ENCODE peak calls at places on chromosomes 6 and 20, in five cellular contexts. S is esophagus muscularis mucosa, F is ovary, T is A549, Q is suprapubic skin. I is an unnamed sample.
A peak's percentile ranks its signal among the peaks of the same experiment; 100 is the strongest.

GRCh38 chr6:52077961-52078613 is 9.3 kb downstream of the PKHD1 start:
- DNase-seq in F (no peak), Q (no peak), T (no peak), S (no peak), I (no peak)

GRCh38 chr6:144064402-144064830 is 31.0 kb downstream of the SF3B5 start:
- DNase-seq in S (no peak), F (no peak), Q (no peak), T (no peak), I (peak; percentile 34)

GRCh38 chr6:135087803-135088202 is 33.2 kb upstream of the HBS1L start:
- DNase-seq in T (no peak), S (no peak), F (no peak), Q (no peak), I (no peak)

GRCh38 chr6:49499623-49500022 is at the start of gene GLYATL3:
- DNase-seq in S (no peak), T (no peak), Q (no peak), F (no peak), I (no peak)

GRCh38 chr6:109406196-109406595 is 23.9 kb upstream of the CD164 start:
- DNase-seq in S (no peak), F (no peak), Q (no peak), T (no peak), I (no peak)

GRCh38 chr20:51129201-51129671 is 106.3 kb upstream of the KCNG1 start:
- DNase-seq in Q (no peak), F (no peak), T (no peak), S (no peak), I (no peak)

GRCh38 chr6:33609444-33610034 is 11.6 kb upstream of the ITPR3 start:
- DNase-seq in Q (peak; percentile 86), S (no peak), F (no peak), T (no peak), I (peak; percentile 50)

GRCh38 chr20:834151-834747 is 734 bp downstream of the FAM110A start:
- DNase-seq in S (no peak), Q (no peak), F (no peak), T (no peak), I (no peak)

GRCh38 chr20:33433465-33433864 is 10.1 kb downstream of the SNTA1 start:
- DNase-seq in T (no peak), F (no peak), S (no peak), Q (no peak), I (peak; percentile 59)

GRCh38 chr20:50337521-50338466 is 147.2 kb downstream of the CEBPB start:
- DNase-seq in S (no peak), T (no peak), F (no peak), Q (no peak), I (no peak)

GRCh38 chr6:158648682-158649131 is 1.1 kb upstream of the SYTL3 start:
- DNase-seq in T (no peak), S (peak; percentile 87), Q (no peak), F (no peak), I (peak; percentile 7)

GRCh38 chr6:73742433-73742832 is 46.4 kb downstream of the CD109 start:
- DNase-seq in Q (no peak), F (no peak), S (no peak), T (no peak), I (no peak)

GRCh38 chr20:47318596-47319516 is 37.6 kb downstream of the ZMYND8 start:
- DNase-seq in T (peak; percentile 49), Q (peak; percentile 92), S (peak; percentile 97), F (peak; percentile 83), I (peak; percentile 85)

GRCh38 chr20:32368323-32368722 is 10.2 kb downstream of the ASXL1 start:
- DNase-seq in T (no peak), F (no peak), S (no peak), Q (no peak), I (no peak)

GRCh38 chr6:88975369-88975768 is 12.0 kb upstream of the RNGTT start:
- DNase-seq in F (no peak), T (no peak), Q (no peak), S (no peak), I (no peak)

GRCh38 chr6:26020983-26021349 is 58.4 kb downstream of the TRIM38 start:
- DNase-seq in T (no peak), Q (no peak), F (peak; percentile 55), S (no peak), I (peak; percentile 64)

GRCh38 chr6:105994522-105995402 is 91.4 kb upstream of the PRDM1 start:
- DNase-seq in F (peak; percentile 59), T (peak; percentile 40), S (no peak), Q (peak; percentile 89), I (peak; percentile 57)

GRCh38 chr6:159693128-159693893 is at the start of gene SOD2:
- DNase-seq in S (peak; percentile 97), F (peak; percentile 82), T (peak; percentile 62), Q (peak; percentile 93), I (peak; percentile 89)

GRCh38 chr6:154485784-154486183 is 24.7 kb downstream of the CNKSR3 start:
- DNase-seq in F (no peak), Q (no peak), S (no peak), T (no peak), I (no peak)

GRCh38 chr6:36075656-36076055 is 48.0 kb downstream of the MAPK14 start:
- DNase-seq in F (no peak), S (no peak), T (peak; percentile 21), Q (no peak), I (no peak)

GRCh38 chr6:4612636-4613171 is 163.5 kb upstream of the CDYL start:
- DNase-seq in F (no peak), T (no peak), Q (no peak), S (no peak), I (no peak)

GRCh38 chr20:10986586-10986985 is 312.8 kb upstream of the JAG1 start:
- DNase-seq in Q (no peak), F (no peak), S (peak; percentile 84), T (no peak), I (no peak)

GRCh38 chr6:5214570-5215052 is 46.1 kb downstream of the LYRM4 start:
- DNase-seq in Q (no peak), S (no peak), T (no peak), F (no peak), I (no peak)

GRCh38 chr6:99458319-99458718 is 33.2 kb upstream of the PNISR start:
- DNase-seq in F (no peak), Q (no peak), S (no peak), T (no peak), I (no peak)

GRCh38 chr6:90383212-90383611 is 86.6 kb upstream of the BACH2 start:
- DNase-seq in Q (no peak), F (no peak), T (no peak), S (no peak), I (no peak)

GRCh38 chr20:32435449-32436107 is 77.4 kb downstream of the ASXL1 start:
- DNase-seq in Q (no peak), T (no peak), F (no peak), S (peak; percentile 55), I (no peak)

GRCh38 chr6:71294121-71294523 is 5.5 kb downstream of the OGFRL1 start:
- DNase-seq in T (no peak), F (no peak), Q (no peak), S (no peak), I (no peak)

GRCh38 chr6:138109042-138109997 is 2.1 kb upstream of the PERP start:
- DNase-seq in T (peak; percentile 40), S (no peak), Q (peak; percentile 85), F (peak; percentile 32), I (peak; percentile 85)

GRCh38 chr6:4466769-4467480 is 309.3 kb upstream of the CDYL start:
- DNase-seq in T (no peak), Q (no peak), F (no peak), S (no peak), I (no peak)

GRCh38 chr20:47620808-47621805 is 119.4 kb downstream of the NCOA3 start:
- DNase-seq in Q (no peak), F (no peak), T (no peak), S (no peak), I (no peak)

GRCh38 chr20:63132715-63133471 is 83.0 kb downstream of the YTHDF1 start:
- DNase-seq in S (no peak), T (no peak), Q (peak; percentile 78), F (no peak), I (no peak)

GRCh38 chr20:45052698-45053440 is 48.1 kb downstream of the KCNS1 start:
- DNase-seq in T (no peak), F (no peak), Q (no peak), S (no peak), I (no peak)

GRCh38 chr6:162478191-162478642 is 249.3 kb downstream of the PRKN start:
- DNase-seq in F (peak; percentile 19), Q (no peak), T (no peak), S (no peak), I (no peak)

GRCh38 chr20:1619861-1620444 is at the start of gene SIRPB1:
- DNase-seq in T (no peak), Q (no peak), F (no peak), S (peak; percentile 80), I (no peak)

GRCh38 chr20:37947943-37948342 is 45.0 kb downstream of the VSTM2L start:
- DNase-seq in Q (no peak), F (no peak), S (peak; percentile 45), T (no peak), I (no peak)
- TF ChIP-seq EP300 in Q (no peak), F (no peak), S (no peak), T (no peak), I (no peak)

DNA sequence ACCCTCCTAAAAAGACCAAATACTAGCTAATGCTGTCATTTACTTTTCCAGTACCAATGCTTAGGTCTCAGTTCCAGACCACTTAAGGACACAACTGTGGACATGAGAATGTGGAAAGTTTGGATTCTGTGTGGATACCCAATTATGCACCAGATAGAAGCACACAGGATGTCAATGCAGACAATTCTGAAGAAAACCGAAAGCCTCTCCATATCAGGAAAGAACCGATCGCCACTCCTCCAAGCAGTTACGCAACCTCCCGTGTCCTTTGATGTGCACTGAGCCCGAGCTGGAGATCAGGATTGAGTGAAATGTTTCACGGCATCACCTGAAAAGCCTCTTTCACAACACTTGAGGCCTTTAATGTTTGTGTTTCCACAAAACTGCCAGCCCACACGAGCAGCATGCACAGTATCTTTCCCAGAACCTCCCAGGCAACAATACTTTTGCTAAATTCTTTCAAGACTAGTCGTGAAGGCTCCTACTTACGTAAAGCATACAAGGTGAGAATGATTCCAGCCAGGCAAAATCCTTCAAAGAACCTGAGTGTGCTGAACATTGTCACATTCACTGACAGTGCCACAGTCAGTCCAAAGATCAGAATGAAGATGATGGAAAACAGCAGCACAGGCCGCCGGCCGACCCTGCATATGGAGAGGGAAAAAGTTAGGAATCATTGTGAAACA is 47.0 kb downstream of the SLC22A23 start:
- DNase-seq in F (no peak), S (no peak), T (no peak), Q (no peak), I (peak; percentile 81)
- TF ChIP-seq EP300 in F (no peak), S (no peak), T (no peak), Q (no peak), I (no peak)

DNA sequence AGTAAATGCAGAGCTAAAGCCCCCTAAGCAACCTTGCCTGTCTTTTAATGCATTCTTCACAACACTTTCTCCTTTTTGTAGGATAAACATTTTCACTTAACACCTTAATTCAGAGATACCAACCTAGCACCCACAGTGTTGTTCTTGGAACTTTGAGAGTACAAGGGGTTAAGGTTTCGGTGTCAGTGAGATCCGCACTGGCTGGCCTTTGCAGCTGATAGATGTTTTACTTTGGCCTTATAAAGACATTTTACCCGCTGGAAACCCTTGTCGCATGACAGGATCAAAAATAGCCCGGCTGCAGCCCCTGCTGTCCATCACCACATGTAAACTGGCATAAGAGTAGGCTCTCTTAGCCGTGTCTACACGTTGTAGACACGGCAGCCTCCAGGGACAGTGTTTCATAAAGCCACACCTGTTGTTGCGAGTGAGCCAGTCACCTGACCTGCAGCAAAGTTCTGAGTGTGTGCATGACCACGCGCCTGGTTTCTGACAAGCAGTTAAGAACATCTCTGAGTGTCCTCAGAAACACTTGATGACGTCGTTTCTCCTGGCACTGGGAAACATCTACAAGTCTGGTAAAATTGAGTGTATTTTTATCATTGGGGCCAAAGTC is 8.4 kb downstream of the RBM24 start:
- DNase-seq in S (no peak), F (no peak), T (no peak), Q (no peak), I (no peak)
- TF ChIP-seq EP300 in S (peak; percentile 72), F (peak; percentile 19), T (no peak), Q (peak; percentile 69), I (peak; percentile 40)

GRCh38 chr6:153090241-153090930 is 40.7 kb downstream of the RGS17 start:
- DNase-seq in S (no peak), F (no peak), Q (no peak), T (no peak), I (no peak)
- TF ChIP-seq EP300 in S (no peak), F (no peak), Q (no peak), T (no peak), I (no peak)

I was measured in stomach.